ENCODE peak calls at places on chromosomes 2 and 18, in eight cellular contexts. M is AG09309, Z is psoas muscle, V is kidney epithelial cell, J is AG04450, I is prostate gland, W is mucosa of descending colon, B is omental fat pad. T is an unnamed sample.

GRCh38 chr18:38940863-38941531 is 1375.4 kb upstream of the CELF4 start:
- DNase-seq in M (no peak), Z (no peak), V (peak; percentile 96), J (no peak), I (no peak), W (peak; percentile 4), B (no peak), T (no peak)

GRCh38 chr18:58580623-58581022 is 48.3 kb downstream of the ALPK2 start:
- DNase-seq in M (peak; percentile 52), Z (no peak), V (no peak), J (no peak), I (no peak), W (no peak), B (no peak), T (no peak)

GRCh38 chr18:65206551-65207260 is 544.1 kb upstream of the CDH7 start:
- DNase-seq in M (no peak), Z (no peak), V (no peak), J (no peak), I (no peak), W (no peak), B (no peak), T (no peak)

GRCh38 chr18:74899554-74899953 is 301.9 kb downstream of the ZNF407 start:
- DNase-seq in M (no peak), Z (peak; percentile 44), V (no peak), J (no peak), I (no peak), W (no peak), B (no peak), T (no peak)

GRCh38 chr2:232714969-232715368 is 17.8 kb downstream of the GIGYF2 start:
- DNase-seq in M (no peak), Z (no peak), V (no peak), J (no peak), I (no peak), W (no peak), B (no peak), T (no peak)

GRCh38 chr2:72754628-72755320 is 71.1 kb downstream of the EXOC6B start:
- DNase-seq in M (no peak), Z (no peak), V (no peak), J (no peak), I (no peak), W (no peak), B (no peak), T (no peak)

GRCh38 chr18:57581301-57581934 is 5.1 kb downstream of the FECH start:
- DNase-seq in M (no peak), Z (no peak), V (no peak), J (no peak), I (no peak), W (peak; percentile 41), B (no peak), T (no peak)

GRCh38 chr2:128286905-128287779 is 31.5 kb downstream of the HS6ST1 start:
- DNase-seq in M (no peak), Z (peak; percentile 7), V (no peak), J (no peak), I (no peak), W (no peak), B (no peak), T (no peak)

GRCh38 chr2:163734401-163734800 is 1.4 kb downstream of the FIGN start:
- DNase-seq in M (no peak), Z (no peak), V (no peak), J (no peak), I (no peak), W (no peak), B (no peak), T (no peak)

GRCh38 chr2:40716879-40717278 is 265.0 kb upstream of the SLC8A1 start:
- DNase-seq in M (peak; percentile 73), Z (peak; percentile 17), V (peak; percentile 44), J (peak; percentile 13), I (no peak), W (no peak), B (no peak), T (peak; percentile 34)

GRCh38 chr18:69397096-69397495 is 3.6 kb upstream of the DOK6 start:
- DNase-seq in M (no peak), Z (no peak), V (no peak), J (no peak), I (no peak), W (no peak), B (no peak), T (no peak)

GRCh38 chr2:34408100-34408499 is 809.0 kb upstream of the FAM98A start:
- DNase-seq in M (no peak), Z (no peak), V (no peak), J (no peak), I (no peak), W (no peak), B (no peak), T (no peak)

GRCh38 chr18:35457140-35457704 is 40.5 kb downstream of the INO80C start:
- DNase-seq in M (no peak), Z (no peak), V (no peak), J (no peak), I (no peak), W (no peak), B (no peak), T (no peak)

GRCh38 chr2:122340246-122340645 is 584.8 kb downstream of the TSN start:
- DNase-seq in M (no peak), Z (no peak), V (no peak), J (no peak), I (no peak), W (no peak), B (no peak), T (no peak)

GRCh38 chr2:6475155-6475940 is 390.4 kb downstream of the CMPK2 start:
- DNase-seq in M (no peak), Z (no peak), V (no peak), J (no peak), I (no peak), W (no peak), B (no peak), T (no peak)

GRCh38 chr2:172734711-172735645 is 667 bp upstream of the RAPGEF4 start:
- DNase-seq in M (no peak), Z (no peak), V (no peak), J (no peak), I (no peak), W (no peak), B (no peak), T (no peak)

GRCh38 chr18:75068682-75069435 is 140.1 kb downstream of the PTGR3 start:
- DNase-seq in M (no peak), Z (no peak), V (no peak), J (no peak), I (no peak), W (no peak), B (no peak), T (no peak)

GRCh38 chr2:10347559-10347941 is 44.8 kb downstream of the HPCAL1 start:
- DNase-seq in M (no peak), Z (no peak), V (no peak), J (no peak), I (no peak), W (no peak), B (no peak), T (no peak)

GRCh38 chr2:10344105-10345066 is 41.7 kb downstream of the HPCAL1 start:
- DNase-seq in M (no peak), Z (no peak), V (no peak), J (no peak), I (no peak), W (no peak), B (no peak), T (no peak)

GRCh38 chr2:10345126-10345525 is 42.4 kb downstream of the HPCAL1 start:
- DNase-seq in M (no peak), Z (no peak), V (no peak), J (no peak), I (no peak), W (no peak), B (no peak), T (no peak)

GRCh38 chr2:10345813-10346212 is 43.1 kb downstream of the HPCAL1 start:
- DNase-seq in M (no peak), Z (no peak), V (no peak), J (no peak), I (no peak), W (no peak), B (no peak), T (no peak)

GRCh38 chr2:10346929-10347558 is 44.3 kb downstream of the HPCAL1 start:
- DNase-seq in M (no peak), Z (no peak), V (no peak), J (no peak), I (no peak), W (no peak), B (no peak), T (no peak)
- TF ChIP-seq CTCF in M (no peak), Z (no peak), V (no peak), J (peak; percentile 8), I (no peak), W (no peak), B (no peak), T (no peak)

DNA sequence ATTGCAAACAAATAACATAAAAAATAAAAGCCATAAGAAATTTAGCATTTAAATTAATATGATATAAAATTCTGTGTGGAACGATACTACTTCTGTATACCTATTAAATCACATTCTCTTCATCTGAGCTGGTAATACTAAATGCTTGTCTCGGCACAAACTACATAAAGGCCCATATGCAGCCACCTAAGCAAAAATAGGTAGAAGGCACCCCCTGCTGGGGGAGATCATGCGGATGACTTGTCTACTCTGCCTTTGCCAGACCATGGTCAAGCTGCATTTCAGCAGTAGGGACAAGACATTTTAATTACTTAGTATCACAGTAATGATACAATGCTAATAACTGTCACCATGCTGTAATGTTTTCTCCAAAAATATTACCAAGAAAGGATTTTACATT is 108.0 kb downstream of the CDH19 start:
- DNase-seq in M (no peak), Z (peak; percentile 20), V (peak; percentile 9), J (no peak), I (peak; percentile 51), W (peak; percentile 77), B (no peak), T (no peak)
- TF ChIP-seq CTCF in M (no peak), Z (peak; percentile 32), V (peak; percentile 69), J (no peak), I (no peak), W (no peak), B (no peak), T (no peak)

DNA sequence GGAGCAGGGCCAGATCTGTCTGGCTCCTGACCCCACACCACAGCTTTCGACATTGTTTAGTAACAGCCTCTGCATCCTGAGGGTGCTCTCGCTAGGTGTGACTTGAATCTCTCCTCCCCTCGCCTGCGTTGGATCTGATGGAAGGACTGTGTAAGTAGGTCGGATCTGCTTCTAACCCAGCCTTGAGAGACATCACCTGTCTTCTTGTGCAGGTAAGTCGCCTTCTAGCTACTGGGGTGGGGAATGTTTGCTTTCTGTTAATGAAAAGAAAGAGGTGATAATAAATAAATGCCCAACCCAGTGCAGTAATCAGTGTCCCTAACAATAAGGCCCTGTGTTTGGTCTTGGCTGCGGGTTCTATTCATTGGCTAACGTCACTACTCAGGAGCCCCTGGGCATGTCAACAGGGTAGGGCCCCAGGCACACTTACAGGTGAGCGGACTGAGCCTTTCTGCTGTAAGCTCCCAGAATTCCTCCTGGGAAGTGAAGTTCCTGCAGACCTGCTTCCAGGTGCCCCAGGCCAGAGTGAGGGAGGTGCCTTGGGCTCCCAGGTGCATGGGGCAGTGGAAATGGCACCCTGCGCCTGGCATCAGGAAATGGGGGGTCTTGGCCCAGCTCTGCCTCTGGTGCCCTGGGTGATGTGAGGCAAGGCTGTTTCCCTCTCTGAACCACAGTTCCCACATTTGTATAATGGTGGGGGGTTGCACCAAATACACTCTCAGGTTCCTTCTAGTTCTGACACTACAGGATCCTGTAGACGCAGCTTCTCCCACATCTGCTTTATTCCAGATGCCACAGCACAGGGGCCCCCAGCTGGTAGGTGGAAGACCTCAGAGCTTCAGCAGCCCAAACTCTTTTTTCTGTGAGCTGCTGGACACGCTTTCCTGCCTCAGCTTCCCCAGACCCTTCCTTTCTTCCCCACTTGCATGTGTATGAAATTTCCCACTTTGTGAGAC is 11.2 kb upstream of the FOSL2 start:
- DNase-seq in M (no peak), Z (no peak), V (no peak), J (no peak), I (no peak), W (peak; percentile 53), B (no peak), T (no peak)
- TF ChIP-seq CTCF in M (no peak), Z (no peak), V (no peak), J (no peak), I (no peak), W (no peak), B (no peak), T (no peak)

GRCh38 chr2:26875083-26875634 is 27.2 kb downstream of the DPYSL5 start:
- DNase-seq in M (no peak), Z (no peak), V (no peak), J (no peak), I (no peak), W (no peak), B (no peak), T (no peak)
- TF ChIP-seq CTCF in M (no peak), Z (no peak), V (no peak), J (no peak), I (no peak), W (no peak), B (no peak), T (no peak)

T was measured in BJ.